ENCODE peak calls at places on chromosomes 13 and 19, in ten cellular contexts. T is mesothelial cell of epicardium, E is BE2C, R is AG04449, N is tibial artery, I is nephron progenitor cell, V is PC-9, S is uterus, H is HL-60, Z is WERI-Rb-1. C is an unnamed sample.

GRCh38 chr19:46721269-46722003 is 4.5 kb upstream of the PRKD2 start:
- DNase-seq in E (no peak), H (no peak), I (peak; percentile 44), N (no peak), Z (no peak), V (no peak), R (no peak), S (no peak), T (no peak), C (no peak)

GRCh38 chr13:77306458-77306857 is 20.4 kb downstream of the MYCBP2 start:
- DNase-seq in V (no peak), N (no peak), E (no peak), T (no peak), H (no peak), I (no peak), R (no peak), S (no peak), Z (no peak), C (no peak)

GRCh38 chr19:10260141-10260584 is 8.1 kb downstream of the MRPL4 start:
- DNase-seq in T (no peak), Z (no peak), I (no peak), N (no peak), E (no peak), V (peak; percentile 76), H (no peak), R (no peak), S (no peak), C (no peak)

GRCh38 chr13:109784590-109785140 is 1.7 kb downstream of the IRS2 start:
- DNase-seq in N (peak; percentile 60), T (peak; percentile 75), S (peak; percentile 62), H (no peak), V (peak; percentile 61), I (peak; percentile 93), R (no peak), E (peak; percentile 92), Z (peak; percentile 90), C (peak; percentile 84)

GRCh38 chr19:43723588-43723987 is 7.7 kb downstream of the IRGC start:
- DNase-seq in E (no peak), I (no peak), V (no peak), S (no peak), T (no peak), R (no peak), H (no peak), Z (no peak), N (no peak), C (no peak)

GRCh38 chr13:91184244-91184926 is 163.1 kb upstream of the MIR17HG start:
- DNase-seq in E (no peak), R (no peak), S (no peak), H (no peak), N (no peak), T (no peak), Z (no peak), V (no peak), I (peak; percentile 4), C (no peak)

GRCh38 chr19:2648528-2648937 is 54.0 kb downstream of the GNG7 start:
- DNase-seq in S (peak; percentile 60), V (peak; percentile 59), I (peak; percentile 80), T (no peak), R (peak; percentile 10), N (peak; percentile 53), H (no peak), E (peak; percentile 85), Z (peak; percentile 90), C (peak; percentile 74)

GRCh38 chr19:40549007-40549708 is 27.5 kb upstream of the SHKBP1 start:
- DNase-seq in T (peak; percentile 71), N (no peak), S (peak; percentile 52), E (peak; percentile 95), I (peak; percentile 92), R (no peak), H (peak; percentile 21), V (no peak), Z (peak; percentile 90), C (peak; percentile 78)

GRCh38 chr13:77374786-77375185 is 47.9 kb upstream of the MYCBP2 start:
- DNase-seq in R (no peak), Z (no peak), N (no peak), V (no peak), H (no peak), E (no peak), S (no peak), I (no peak), T (no peak), C (no peak)

GRCh38 chr13:99126821-99127220 is 73.8 kb upstream of the UBAC2 start:
- DNase-seq in V (no peak), Z (no peak), N (no peak), R (no peak), S (no peak), T (no peak), E (no peak), I (no peak), H (no peak), C (no peak)
- TF ChIP-seq CTCF in V (no peak), Z (no peak), N (no peak), R (no peak), S (no peak), T (no peak), E (no peak), I (no peak), H (no peak), C (no peak)

DNA sequence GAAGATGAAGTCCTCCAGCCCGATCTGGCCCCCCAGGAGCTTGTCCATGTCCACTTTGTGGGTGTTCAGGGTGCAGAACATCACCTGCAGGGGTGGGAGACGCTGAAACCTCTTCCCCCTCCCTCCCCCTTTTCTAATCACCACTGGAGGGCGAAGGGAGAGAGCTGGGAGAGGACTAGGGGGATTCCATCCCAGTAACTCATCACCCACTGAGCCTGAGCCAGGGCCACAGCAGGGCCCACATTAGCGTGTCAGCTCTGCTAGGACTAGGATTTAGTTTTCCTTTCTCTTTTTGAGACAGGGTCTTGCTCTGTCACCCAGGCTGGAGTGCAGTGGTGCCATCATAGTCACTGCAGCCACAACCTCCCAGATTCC is 5.5 kb upstream of the PTGER1 start:
- DNase-seq in N (no peak), V (no peak), T (no peak), Z (no peak), I (no peak), R (no peak), H (no peak), E (no peak), S (no peak), C (no peak)
- TF ChIP-seq CTCF in N (no peak), V (no peak), T (no peak), Z (no peak), I (no peak), R (peak; percentile 11), H (no peak), E (no peak), S (no peak), C (no peak)

GRCh38 chr13:42746846-42747245 is 34.5 kb upstream of the FAM216B start:
- DNase-seq in N (no peak), R (no peak), S (no peak), V (no peak), Z (no peak), I (no peak), H (no peak), T (no peak), E (no peak), C (no peak)
- TF ChIP-seq CTCF in N (no peak), R (no peak), S (no peak), V (no peak), Z (no peak), I (no peak), H (no peak), T (no peak), E (no peak), C (no peak)

DNA sequence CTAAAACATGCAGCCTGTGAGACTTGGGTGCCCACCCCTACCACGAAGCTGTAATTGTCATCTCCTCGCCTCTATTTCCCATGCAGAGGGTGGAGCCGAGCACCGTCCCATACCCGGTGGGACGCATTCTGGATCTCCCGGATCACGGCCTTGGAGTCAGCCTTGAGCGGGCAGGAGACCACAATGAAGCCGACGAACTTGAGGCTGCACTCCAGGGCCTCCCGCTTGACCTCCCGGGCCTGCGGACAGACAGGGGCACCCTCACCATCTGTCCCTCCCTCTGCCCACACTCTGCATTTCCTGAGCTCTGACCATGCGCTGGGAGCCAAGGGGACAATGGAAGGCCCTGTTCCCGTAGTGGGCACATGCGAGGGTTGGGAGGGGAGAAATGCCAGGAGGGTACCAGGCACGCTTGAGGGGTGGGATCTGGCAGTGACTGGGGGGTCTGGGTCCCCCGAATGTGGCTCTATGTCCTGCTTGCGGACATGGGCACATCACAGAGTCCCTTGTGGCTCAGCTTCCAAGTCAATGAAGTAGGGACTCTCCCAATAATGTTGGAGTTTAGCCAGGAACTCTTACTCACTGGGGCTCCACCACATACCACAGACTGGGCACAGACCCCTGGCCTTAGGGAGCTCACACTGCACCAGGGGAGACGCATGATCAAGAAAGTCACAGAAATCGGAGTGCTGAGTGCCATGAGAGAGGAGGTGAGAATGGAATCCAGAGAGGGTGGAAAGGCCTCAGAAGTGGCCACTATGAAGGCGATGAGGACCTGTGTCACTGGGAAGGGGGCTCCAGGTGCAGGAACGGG is 9.2 kb upstream of the GMIP start:
- DNase-seq in T (no peak), H (no peak), R (no peak), S (peak; percentile 9), Z (no peak), N (no peak), I (no peak), E (no peak), V (no peak), C (no peak)
- TF ChIP-seq CTCF in T (no peak), H (no peak), R (no peak), S (no peak), Z (no peak), N (no peak), I (no peak), E (no peak), V (no peak), C (no peak)

DNA sequence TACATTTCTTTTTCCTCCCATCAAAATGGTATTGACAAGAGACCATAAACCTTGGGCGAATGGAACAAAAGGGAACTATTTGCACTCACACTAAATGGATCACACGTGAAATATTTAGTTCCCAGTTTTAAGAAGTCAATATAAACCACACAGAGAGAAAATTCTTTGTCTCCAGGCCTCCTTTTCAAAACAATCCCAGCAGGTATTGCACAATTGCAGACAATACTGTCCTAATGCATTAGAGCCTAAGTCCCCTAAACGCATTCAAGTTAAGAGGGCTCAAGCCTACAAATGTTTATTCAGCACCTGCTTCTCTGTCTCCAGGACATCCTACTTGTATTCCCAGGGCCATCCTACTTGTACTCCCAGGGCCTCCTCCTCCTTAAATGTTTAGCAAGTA is 1.3 kb upstream of the B3GLCT start:
- DNase-seq in V (no peak), R (no peak), T (no peak), H (no peak), Z (no peak), I (no peak), N (no peak), S (no peak), E (no peak), C (no peak)
- TF ChIP-seq CTCF in V (no peak), R (no peak), T (no peak), H (no peak), Z (no peak), I (no peak), N (no peak), S (no peak), E (no peak), C (no peak)

GRCh38 chr19:34644991-34645461 is 31.9 kb downstream of the SCGB2B2 start:
- DNase-seq in Z (no peak), I (no peak), H (no peak), V (no peak), T (no peak), R (no peak), S (no peak), N (no peak), E (peak; percentile 62), C (no peak)
- TF ChIP-seq CTCF in Z (no peak), I (no peak), H (no peak), V (no peak), T (no peak), R (no peak), S (no peak), N (no peak), E (peak; percentile 19), C (no peak)

GRCh38 chr13:45584816-45585215 is 30.7 kb downstream of the ERICH6B start:
- DNase-seq in E (peak; percentile 17), V (no peak), I (no peak), T (no peak), S (no peak), Z (no peak), R (no peak), N (no peak), H (peak; percentile 1), C (no peak)
- TF ChIP-seq CTCF in E (peak; percentile 58), V (no peak), I (no peak), T (no peak), S (no peak), Z (peak; percentile 58), R (no peak), N (no peak), H (no peak), C (peak; percentile 21)